ENCODE peak calls at places on chromosomes 11 and 22, in four cellular contexts. V, X, U and O are unnamed samples.

GRCh38 chr22:25139062-25139461 is 60.6 kb upstream of the CRYBB3 start:
- DNase-seq in X (no peak), V (no peak), U (no peak), O (no peak)

GRCh38 chr22:24355574-24355973 is 71.8 kb upstream of the ADORA2A start:
- DNase-seq in V (no peak), X (peak), U (no peak), O (peak)

GRCh38 chr11:66625041-66625751 is 8.8 kb downstream of the RBM14 start:
- DNase-seq in V (no peak), U (no peak), X (no peak), O (no peak)

GRCh38 chr22:35209203-35209602 is 48.1 kb upstream of the HMGXB4 start:
- DNase-seq in X (no peak), V (no peak), U (no peak), O (no peak)

GRCh38 chr11:122681731-122682130 is 26.2 kb downstream of the UBASH3B start:
- DNase-seq in V (no peak), X (no peak), U (no peak), O (peak)

GRCh38 chr11:30017467-30017895 is 651 bp upstream of the KCNA4 start:
- DNase-seq in V (no peak), X (no peak), U (no peak), O (no peak)

GRCh38 chr11:40271361-40271760 is 1188.1 kb downstream of the LRRC4C start:
- DNase-seq in U (no peak), X (no peak), V (no peak), O (no peak)

GRCh38 chr11:77372736-77373135 is 71.2 kb upstream of the GDPD4 start:
- DNase-seq in U (no peak), V (no peak), X (no peak), O (no peak)

GRCh38 chr11:39668640-39669039 is 1790.8 kb downstream of the LRRC4C start:
- DNase-seq in X (no peak), V (no peak), U (no peak), O (peak)

GRCh38 chr22:41713004-41713403 is 13.7 kb downstream of the MEI1 start:
- DNase-seq in U (no peak), V (no peak), X (no peak), O (no peak)

GRCh38 chr11:4606231-4607015 is 1.6 kb downstream of the TRIM68 start:
- DNase-seq in X (peak), V (no peak), U (no peak), O (peak)

GRCh38 chr11:111586305-111586915 is 15.8 kb upstream of the SIK2 start:
- DNase-seq in U (peak), V (no peak), X (peak), O (peak)

GRCh38 chr11:19359425-19360000 is 118.8 kb upstream of the E2F8 start:
- DNase-seq in V (no peak), X (no peak), U (no peak), O (no peak)

GRCh38 chr22:32562916-32563315 is 88.3 kb downstream of the FBXO7 start:
- DNase-seq in X (no peak), V (no peak), U (no peak), O (no peak)

GRCh38 chr11:72039108-72039850 is 40.6 kb downstream of the IL18BP start:
- DNase-seq in U (no peak), V (no peak), X (no peak), O (no peak)

GRCh38 chr11:66581261-66581660 is 11.6 kb downstream of the CCDC87 start:
- DNase-seq in X (no peak), U (no peak), V (no peak), O (no peak)

GRCh38 chr11:111627591-111627990 is 25.3 kb downstream of the SIK2 start:
- DNase-seq in U (no peak), V (no peak), X (no peak), O (no peak)

GRCh38 chr11:28984216-28984615 is 876.0 kb downstream of the METTL15 start:
- DNase-seq in V (no peak), U (no peak), X (no peak), O (no peak)

GRCh38 chr22:50271519-50271970 is 1.4 kb upstream of the MAPK11 start:
- DNase-seq in U (peak), V (no peak), X (peak), O (peak)

GRCh38 chr11:9138612-9139579 is 47.5 kb upstream of the SCUBE2 start:
- DNase-seq in X (no peak), U (no peak), V (peak), O (peak)

GRCh38 chr11:10382518-10382917 is 72.5 kb upstream of the AMPD3 start:
- DNase-seq in V (no peak), U (no peak), X (peak), O (peak)

GRCh38 chr22:47213571-47214230 is 451.3 kb downstream of the TBC1D22A start:
- DNase-seq in V (no peak), U (no peak), X (peak), O (peak)

GRCh38 chr11:8905528-8906165 is 5.3 kb upstream of the AKIP1 start:
- DNase-seq in X (no peak), U (no peak), V (peak), O (no peak)

GRCh38 chr11:84969103-84969502 is 658.0 kb downstream of the DLG2 start:
- DNase-seq in U (no peak), X (no peak), V (no peak), O (no peak)

GRCh38 chr11:68312117-68312779 is at the start of gene LRP5:
- DNase-seq in V (no peak), X (no peak), U (no peak), O (no peak)

GRCh38 chr11:134753805-134754130 is 341.7 kb upstream of the B3GAT1 start:
- DNase-seq in X (no peak), U (no peak), V (no peak), O (no peak)

GRCh38 chr11:66883021-66883968 is 26.4 kb downstream of the LRFN4 start:
- DNase-seq in X (peak), U (peak), V (peak), O (peak)

GRCh38 chr11:76798202-76798581 is 15.0 kb downstream of the TSKU start:
- DNase-seq in V (no peak), X (no peak), U (no peak), O (no peak)

GRCh38 chr11:65069217-65069616 is 10.9 kb upstream of the NAALADL1 start:
- DNase-seq in V (no peak), U (no peak), X (no peak), O (peak)

GRCh38 chr11:66386171-66387069 is 14.9 kb upstream of the SLC29A2 start:
- DNase-seq in U (peak), X (peak), V (peak), O (peak)

GRCh38 chr11:77403228-77403627 is 70.7 kb downstream of the PAK1 start:
- DNase-seq in U (no peak), X (no peak), V (no peak), O (no peak)